ENCODE peak calls at places on chromosome 14, in four cellular contexts. F is HCT116, H is lower leg skin, R is ovary. K is an unnamed sample.

GRCh38 chr14:52551696-52552062 is 626 bp downstream of the TXNDC16 start:
- DNase-seq in F (no peak), H (no peak), R (no peak), K (peak)

GRCh38 chr14:71523630-71524320 is 408.5 kb upstream of the RGS6 start:
- DNase-seq in F (no peak), H (no peak), R (no peak), K (no peak)

GRCh38 chr14:104682107-104682593 is 7.3 kb upstream of the INF2 start:
- DNase-seq in F (no peak), H (no peak), R (peak), K (no peak)

GRCh38 chr14:104924421-104925213 is at the start of gene PLD4:
- DNase-seq in F (no peak), H (peak), R (no peak), K (no peak)

GRCh38 chr14:57199911-57200310 is 68.8 kb downstream of the EXOC5 start:
- DNase-seq in F (no peak), H (no peak), R (no peak), K (no peak)

GRCh38 chr14:68558096-68558495 is 234.8 kb downstream of the ZFP36L1 start:
- DNase-seq in F (no peak), H (peak), R (no peak), K (no peak)

GRCh38 chr14:77542349-77543239 is 44.0 kb upstream of the ISM2 start:
- DNase-seq in F (no peak), H (no peak), R (no peak), K (no peak)

GRCh38 chr14:49582211-49582977 is 3.8 kb downstream of the RPS29 start:
- DNase-seq in F (no peak), H (no peak), R (no peak), K (no peak)

GRCh38 chr14:105460616-105461015 is 14.0 kb upstream of the CRIP2 start:
- DNase-seq in F (no peak), H (no peak), R (no peak), K (no peak)

GRCh38 chr14:48350971-48351370 is 675.6 kb upstream of the MDGA2 start:
- DNase-seq in F (no peak), H (no peak), R (no peak), K (no peak)

GRCh38 chr14:61472801-61473376 is 151.5 kb downstream of the PRKCH start:
- DNase-seq in F (no peak), H (no peak), R (no peak), K (no peak)

GRCh38 chr14:92783813-92784431 is 10.2 kb upstream of the GOLGA5 start:
- DNase-seq in F (peak), H (no peak), R (no peak), K (peak)

GRCh38 chr14:105891221-105891602 is 364.8 kb downstream of the TMEM121 start:
- DNase-seq in F (no peak), H (no peak), R (no peak), K (no peak)

GRCh38 chr14:104735830-104736642 is 12.0 kb downstream of the ADSS1 start:
- DNase-seq in F (no peak), H (peak), R (peak), K (no peak)

GRCh38 chr14:33682746-33683145 is 268.1 kb downstream of the EGLN3 start:
- DNase-seq in F (no peak), H (no peak), R (peak), K (no peak)

GRCh38 chr14:99168330-99168729 is 103.7 kb downstream of the BCL11B start:
- DNase-seq in F (no peak), H (no peak), R (no peak), K (no peak)

DNA sequence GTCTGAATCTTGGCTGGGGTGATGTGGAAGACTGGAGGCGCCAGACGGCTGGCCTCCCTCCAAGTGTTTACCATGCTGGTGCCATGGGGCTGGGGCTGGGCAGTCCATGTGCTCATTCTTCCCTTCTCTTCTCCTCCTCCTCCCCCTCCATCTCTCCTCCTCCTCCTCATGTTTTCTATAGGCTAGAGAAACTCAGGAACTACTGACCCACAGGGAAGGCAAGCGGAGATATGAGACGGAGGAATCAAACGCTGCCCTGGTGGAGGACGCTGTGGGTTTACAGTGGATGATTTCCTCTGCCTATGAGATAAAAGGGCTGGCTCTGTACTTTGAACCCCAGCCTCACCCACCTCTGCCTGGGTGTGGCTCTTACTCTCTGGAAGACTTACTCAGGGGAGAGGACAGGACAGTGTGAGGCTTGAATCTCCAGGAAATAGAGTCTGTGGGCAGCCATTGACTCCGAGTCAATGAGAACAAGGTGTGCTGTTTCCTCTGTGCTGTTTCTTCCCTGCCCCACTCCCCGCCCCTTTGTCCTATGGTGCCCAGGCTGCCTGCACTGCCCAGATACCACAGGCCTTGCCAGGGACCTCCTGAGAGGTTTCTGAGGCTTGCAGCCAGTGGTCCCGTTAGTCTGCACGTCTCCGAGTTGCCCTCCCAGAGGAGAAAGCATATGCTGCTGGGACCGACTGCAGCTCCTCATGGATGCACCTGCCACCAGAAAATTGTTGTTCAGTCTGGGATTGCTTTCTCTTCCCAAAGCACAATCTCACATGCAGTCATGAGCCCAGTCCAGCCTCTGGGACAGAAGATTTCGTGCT is 132.6 kb upstream of the ARHGAP5 start:
- DNase-seq in F (no peak), H (no peak), R (no peak), K (no peak)
- TF ChIP-seq POLR2A in F (no peak), H (no peak), R (no peak), K (no peak)

GRCh38 chr14:73777420-73777819 is 63.2 kb upstream of the PNMA1 start:
- DNase-seq in F (no peak), H (no peak), R (peak), K (peak)

GRCh38 chr14:73774244-73774575 is 60.0 kb upstream of the PNMA1 start:
- DNase-seq in F (no peak), H (no peak), R (peak), K (no peak)

GRCh38 chr14:73776194-73776537 is 62.0 kb upstream of the PNMA1 start:
- DNase-seq in F (no peak), H (no peak), R (no peak), K (no peak)

GRCh38 chr14:73774671-73775070 is 60.5 kb upstream of the PNMA1 start:
- DNase-seq in F (no peak), H (no peak), R (peak), K (no peak)

GRCh38 chr14:73775339-73776193 is 61.4 kb upstream of the PNMA1 start:
- DNase-seq in F (no peak), H (no peak), R (peak), K (no peak)
- TF ChIP-seq POLR2A in F (no peak), H (no peak), R (no peak), K (no peak)

GRCh38 chr14:66507722-66508546 is at the start of gene GPHN:
- DNase-seq in F (peak), H (peak), R (peak), K (peak)
- TF ChIP-seq POLR2A in F (peak), H (no peak), R (peak), K (peak)

GRCh38 chr14:78933948-78934524 is 763.9 kb downstream of the NRXN3 start:
- DNase-seq in F (no peak), H (no peak), R (no peak), K (peak)
- TF ChIP-seq POLR2A in F (no peak), H (no peak), R (no peak), K (no peak)

GRCh38 chr14:95522556-95522955 is 6.1 kb upstream of the SYNE3 start:
- DNase-seq in F (no peak), H (no peak), R (no peak), K (peak)

GRCh38 chr14:95524706-95525512 is 8.5 kb upstream of the SYNE3 start:
- DNase-seq in F (peak), H (peak), R (no peak), K (no peak)

GRCh38 chr14:95523818-95524448 is 7.5 kb upstream of the SYNE3 start:
- DNase-seq in F (no peak), H (peak), R (no peak), K (peak)

GRCh38 chr14:95522116-95522515 is 5.7 kb upstream of the SYNE3 start:
- DNase-seq in F (no peak), H (peak), R (no peak), K (no peak)

DNA sequence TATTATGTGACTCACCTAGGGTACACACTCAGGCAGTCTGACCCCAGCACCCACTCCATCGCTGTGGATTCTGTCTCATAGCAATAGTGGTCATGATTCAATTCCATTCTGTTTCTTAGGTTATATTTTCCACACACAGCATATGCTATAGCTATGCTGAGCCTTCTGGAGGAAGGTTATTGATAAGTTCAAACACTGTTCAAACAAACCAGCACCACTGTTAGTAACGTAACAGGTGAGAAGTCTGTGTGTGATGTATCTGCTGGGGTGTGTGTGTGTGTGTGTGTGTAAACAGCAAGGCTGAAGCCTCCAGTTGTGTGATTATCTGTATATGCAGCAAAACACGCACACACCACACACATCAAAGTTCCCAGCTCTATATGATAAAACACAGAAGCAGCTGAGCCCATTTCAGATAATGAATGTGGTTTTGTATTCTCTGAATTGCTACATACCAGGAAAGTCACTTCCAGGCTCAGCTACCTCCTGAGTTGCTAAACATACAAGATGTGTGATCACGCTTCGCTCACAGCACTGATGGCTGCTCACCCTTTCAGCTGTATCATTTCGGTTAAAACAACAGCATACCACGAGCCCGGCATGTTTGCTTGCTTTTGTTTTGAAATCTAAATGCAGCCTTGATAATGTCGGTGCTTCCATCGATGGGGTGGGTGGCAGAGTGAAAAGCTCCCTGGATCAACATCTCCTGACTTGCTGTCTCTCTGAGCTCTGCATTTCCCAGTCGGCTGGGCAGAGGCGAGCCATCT is 6.8 kb upstream of the SYNE3 start:
- DNase-seq in F (no peak), H (peak), R (no peak), K (peak)
- TF ChIP-seq POLR2A in F (no peak), H (no peak), R (no peak), K (peak)

GRCh38 chr14:89420502-89420901 is 3.5 kb upstream of the FOXN3 start:
- DNase-seq in F (no peak), H (no peak), R (no peak), K (no peak)

GRCh38 chr14:89424241-89424640 is 7.2 kb upstream of the FOXN3 start:
- DNase-seq in F (no peak), H (no peak), R (no peak), K (no peak)

GRCh38 chr14:89422952-89423345 is 5.9 kb upstream of the FOXN3 start:
- DNase-seq in F (no peak), H (no peak), R (no peak), K (no peak)

GRCh38 chr14:89419973-89420482 is 3.0 kb upstream of the FOXN3 start:
- DNase-seq in F (no peak), H (no peak), R (no peak), K (no peak)

DNA sequence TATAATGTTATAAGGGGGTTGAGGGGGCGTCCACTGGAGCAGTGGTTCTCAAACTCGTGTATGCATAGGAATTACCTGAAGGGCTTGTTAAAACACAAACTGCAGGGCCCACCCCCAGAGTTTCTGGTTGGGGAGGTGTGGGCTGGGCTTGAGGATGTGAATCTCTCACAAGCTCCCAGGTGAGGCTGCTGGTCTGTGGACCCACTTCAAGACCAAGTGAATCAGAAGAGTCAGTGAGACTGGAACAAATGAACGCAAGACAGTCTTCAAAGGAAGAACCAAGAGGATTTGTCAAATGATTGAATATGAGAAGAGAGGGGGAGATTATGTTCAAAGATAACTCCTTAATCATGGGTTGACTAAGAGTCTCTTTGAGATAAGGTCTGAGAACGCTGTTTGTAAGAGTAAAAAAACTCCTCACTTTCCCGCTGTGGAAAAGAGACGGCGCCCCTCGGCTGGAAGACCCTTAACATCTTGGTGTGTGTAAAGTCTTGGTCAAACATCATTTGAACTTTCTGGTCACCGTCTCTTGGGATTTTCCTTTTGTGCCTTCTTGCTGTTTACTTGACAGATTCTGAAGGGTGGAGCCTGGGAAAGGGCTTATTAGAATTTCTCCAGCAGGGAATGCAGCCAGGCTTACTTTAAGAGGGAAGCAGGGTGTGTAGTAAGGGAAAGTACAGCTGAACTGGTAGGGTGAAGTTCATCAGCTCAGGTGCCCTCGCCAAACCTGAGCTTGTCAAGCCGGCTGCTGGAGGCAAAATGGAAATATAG is 5.3 kb upstream of the FOXN3 start:
- DNase-seq in F (no peak), H (no peak), R (no peak), K (no peak)
- TF ChIP-seq POLR2A in F (no peak), H (no peak), R (no peak), K (no peak)

K was measured in erythroblast.